ENCODE peak calls at places on chromosomes 4 and X, in ten cellular contexts. One of them, this sample, is unnamed.

GRCh38 chr4:52051615-52052474 is 741 bp downstream of the SPATA18 start:
- DNase-seq in HepG2: peak
- DNase-seq in OCI-LY7: no peak
- DNase-seq in astrocyte of the spinal cord: peak
- DNase-seq in sigmoid colon: peak
- DNase-seq in Calu3: peak
- DNase-seq in A549: peak
- DNase-seq in left ventricle myocardium inferior: peak
- DNase-seq in mammary epithelial cell: peak
- DNase-seq in tibial artery: peak
- DNase-seq in this sample: peak

GRCh38 chrX:88284844-88285243 is 462.2 kb upstream of the CPXCR1 start:
- DNase-seq in Calu3: no peak
- DNase-seq in A549: no peak
- DNase-seq in left ventricle myocardium inferior: no peak
- DNase-seq in mammary epithelial cell: no peak
- DNase-seq in sigmoid colon: no peak
- DNase-seq in OCI-LY7: no peak
- DNase-seq in HepG2: peak
- DNase-seq in astrocyte of the spinal cord: no peak
- DNase-seq in tibial artery: no peak
- DNase-seq in this sample: no peak

GRCh38 chr4:17336524-17336941 is 175.4 kb downstream of the QDPR start:
- DNase-seq in left ventricle myocardium inferior: peak
- DNase-seq in OCI-LY7: peak
- DNase-seq in HepG2: peak
- DNase-seq in tibial artery: no peak
- DNase-seq in mammary epithelial cell: peak
- DNase-seq in astrocyte of the spinal cord: peak
- DNase-seq in A549: no peak
- DNase-seq in Calu3: peak
- DNase-seq in sigmoid colon: peak
- DNase-seq in this sample: no peak

GRCh38 chrX:143027262-143027661 is 1.5 kb downstream of the SPANXN4 start:
- DNase-seq in sigmoid colon: no peak
- DNase-seq in HepG2: no peak
- DNase-seq in mammary epithelial cell: no peak
- DNase-seq in tibial artery: no peak
- DNase-seq in A549: no peak
- DNase-seq in left ventricle myocardium inferior: no peak
- DNase-seq in Calu3: no peak
- DNase-seq in astrocyte of the spinal cord: no peak
- DNase-seq in OCI-LY7: no peak
- DNase-seq in this sample: no peak

GRCh38 chrX:67545772-67546495 is 2.1 kb downstream of the AR start:
- DNase-seq in left ventricle myocardium inferior: peak
- DNase-seq in tibial artery: peak
- DNase-seq in mammary epithelial cell: no peak
- DNase-seq in HepG2: no peak
- DNase-seq in OCI-LY7: no peak
- DNase-seq in sigmoid colon: peak
- DNase-seq in Calu3: no peak
- DNase-seq in A549: no peak
- DNase-seq in astrocyte of the spinal cord: peak
- DNase-seq in this sample: peak

GRCh38 chr4:41204400-41204978 is 9.9 kb downstream of the APBB2 start:
- DNase-seq in sigmoid colon: no peak
- DNase-seq in HepG2: peak
- DNase-seq in tibial artery: no peak
- DNase-seq in mammary epithelial cell: peak
- DNase-seq in left ventricle myocardium inferior: peak
- DNase-seq in OCI-LY7: no peak
- DNase-seq in A549: no peak
- DNase-seq in astrocyte of the spinal cord: peak
- DNase-seq in Calu3: peak
- DNase-seq in this sample: no peak

GRCh38 chr4:52643846-52644245 is 15.3 kb downstream of the USP46 start:
- DNase-seq in A549: no peak
- DNase-seq in OCI-LY7: no peak
- DNase-seq in sigmoid colon: peak
- DNase-seq in Calu3: peak
- DNase-seq in tibial artery: peak
- DNase-seq in mammary epithelial cell: peak
- DNase-seq in HepG2: peak
- DNase-seq in left ventricle myocardium inferior: peak
- DNase-seq in astrocyte of the spinal cord: peak
- DNase-seq in this sample: no peak

GRCh38 chr4:74873545-74874295 is 59.2 kb upstream of the PARM1 start:
- DNase-seq in A549: no peak
- DNase-seq in sigmoid colon: no peak
- DNase-seq in Calu3: no peak
- DNase-seq in astrocyte of the spinal cord: no peak
- DNase-seq in HepG2: no peak
- DNase-seq in OCI-LY7: no peak
- DNase-seq in mammary epithelial cell: no peak
- DNase-seq in left ventricle myocardium inferior: no peak
- DNase-seq in tibial artery: no peak
- DNase-seq in this sample: no peak

GRCh38 chr4:121034010-121034409 is 38.3 kb downstream of the NDNF start:
- DNase-seq in astrocyte of the spinal cord: peak
- DNase-seq in tibial artery: peak
- DNase-seq in OCI-LY7: no peak
- DNase-seq in Calu3: peak
- DNase-seq in mammary epithelial cell: peak
- DNase-seq in sigmoid colon: no peak
- DNase-seq in HepG2: no peak
- DNase-seq in left ventricle myocardium inferior: no peak
- DNase-seq in A549: no peak
- DNase-seq in this sample: no peak

GRCh38 chrX:102976290-102976689 is 39.2 kb downstream of the RAB40AL start:
- DNase-seq in tibial artery: no peak
- DNase-seq in HepG2: no peak
- DNase-seq in sigmoid colon: no peak
- DNase-seq in mammary epithelial cell: peak
- DNase-seq in Calu3: no peak
- DNase-seq in OCI-LY7: no peak
- DNase-seq in A549: no peak
- DNase-seq in astrocyte of the spinal cord: no peak
- DNase-seq in left ventricle myocardium inferior: no peak
- DNase-seq in this sample: no peak

GRCh38 chr4:55768291-55768690 is 51.3 kb upstream of the EXOC1L start:
- DNase-seq in left ventricle myocardium inferior: no peak
- DNase-seq in tibial artery: no peak
- DNase-seq in sigmoid colon: no peak
- DNase-seq in mammary epithelial cell: peak
- DNase-seq in OCI-LY7: no peak
- DNase-seq in Calu3: peak
- DNase-seq in A549: no peak
- DNase-seq in HepG2: peak
- DNase-seq in astrocyte of the spinal cord: peak
- DNase-seq in this sample: no peak

GRCh38 chrX:101958139-101958538 is 26.3 kb upstream of the ZMAT1 start:
- DNase-seq in HepG2: no peak
- DNase-seq in OCI-LY7: no peak
- DNase-seq in astrocyte of the spinal cord: peak
- DNase-seq in A549: no peak
- DNase-seq in Calu3: no peak
- DNase-seq in sigmoid colon: no peak
- DNase-seq in left ventricle myocardium inferior: no peak
- DNase-seq in tibial artery: no peak
- DNase-seq in mammary epithelial cell: peak
- DNase-seq in this sample: no peak

GRCh38 chr4:155684892-155685550 is 18.4 kb downstream of the GUCY1A1 start:
- DNase-seq in sigmoid colon: no peak
- DNase-seq in mammary epithelial cell: no peak
- DNase-seq in OCI-LY7: no peak
- DNase-seq in astrocyte of the spinal cord: no peak
- DNase-seq in left ventricle myocardium inferior: no peak
- DNase-seq in Calu3: no peak
- DNase-seq in A549: no peak
- DNase-seq in HepG2: no peak
- DNase-seq in tibial artery: no peak
- DNase-seq in this sample: no peak

GRCh38 chr4:127782025-127782274 is 172 bp upstream of the HSPA4L start:
- DNase-seq in OCI-LY7: no peak
- DNase-seq in mammary epithelial cell: peak
- DNase-seq in A549: peak
- DNase-seq in Calu3: peak
- DNase-seq in HepG2: no peak
- DNase-seq in sigmoid colon: no peak
- DNase-seq in astrocyte of the spinal cord: peak
- DNase-seq in left ventricle myocardium inferior: peak
- DNase-seq in tibial artery: peak
- DNase-seq in this sample: no peak

GRCh38 chr4:74111990-74112389 is 13.0 kb upstream of the CXCL2 start:
- DNase-seq in OCI-LY7: no peak
- DNase-seq in astrocyte of the spinal cord: peak
- DNase-seq in left ventricle myocardium inferior: no peak
- DNase-seq in mammary epithelial cell: peak
- DNase-seq in A549: no peak
- DNase-seq in Calu3: peak
- DNase-seq in HepG2: no peak
- DNase-seq in tibial artery: peak
- DNase-seq in sigmoid colon: no peak
- DNase-seq in this sample: no peak

GRCh38 chr4:83231620-83232056 is 53.0 kb downstream of the COQ2 start:
- DNase-seq in A549: no peak
- DNase-seq in left ventricle myocardium inferior: no peak
- DNase-seq in astrocyte of the spinal cord: no peak
- DNase-seq in HepG2: peak
- DNase-seq in sigmoid colon: no peak
- DNase-seq in OCI-LY7: peak
- DNase-seq in tibial artery: no peak
- DNase-seq in Calu3: no peak
- DNase-seq in mammary epithelial cell: peak
- DNase-seq in this sample: no peak

GRCh38 chr4:26589699-26590098 is 5.8 kb downstream of the TBC1D19 start:
- DNase-seq in A549: no peak
- DNase-seq in OCI-LY7: peak
- DNase-seq in mammary epithelial cell: peak
- DNase-seq in sigmoid colon: no peak
- DNase-seq in left ventricle myocardium inferior: no peak
- DNase-seq in Calu3: no peak
- DNase-seq in tibial artery: no peak
- DNase-seq in HepG2: no peak
- DNase-seq in astrocyte of the spinal cord: no peak
- DNase-seq in this sample: no peak

GRCh38 chr4:7655549-7656243 is 221.0 kb upstream of the PSAPL1 start:
- DNase-seq in OCI-LY7: no peak
- DNase-seq in left ventricle myocardium inferior: no peak
- DNase-seq in HepG2: no peak
- DNase-seq in Calu3: no peak
- DNase-seq in A549: no peak
- DNase-seq in astrocyte of the spinal cord: peak
- DNase-seq in tibial artery: no peak
- DNase-seq in mammary epithelial cell: no peak
- DNase-seq in sigmoid colon: no peak
- DNase-seq in this sample: peak

GRCh38 chrX:52363247-52363883 is 5.5 kb upstream of the XAGE2 start:
- DNase-seq in left ventricle myocardium inferior: no peak
- DNase-seq in A549: no peak
- DNase-seq in OCI-LY7: no peak
- DNase-seq in sigmoid colon: no peak
- DNase-seq in Calu3: peak
- DNase-seq in mammary epithelial cell: no peak
- DNase-seq in tibial artery: no peak
- DNase-seq in astrocyte of the spinal cord: no peak
- DNase-seq in HepG2: no peak
- DNase-seq in this sample: no peak

GRCh38 chrX:52368368-52369055 is at the start of gene XAGE2:
- DNase-seq in A549: no peak
- DNase-seq in mammary epithelial cell: no peak
- DNase-seq in astrocyte of the spinal cord: no peak
- DNase-seq in tibial artery: no peak
- DNase-seq in left ventricle myocardium inferior: no peak
- DNase-seq in HepG2: no peak
- DNase-seq in Calu3: no peak
- DNase-seq in OCI-LY7: no peak
- DNase-seq in sigmoid colon: no peak
- DNase-seq in this sample: no peak
- TF ChIP-seq CTCF in A549: no peak
- TF ChIP-seq CTCF in mammary epithelial cell: no peak
- TF ChIP-seq CTCF in astrocyte of the spinal cord: no peak
- TF ChIP-seq CTCF in tibial artery: no peak
- TF ChIP-seq CTCF in left ventricle myocardium inferior: no peak
- TF ChIP-seq CTCF in HepG2: no peak
- TF ChIP-seq CTCF in Calu3: no peak
- TF ChIP-seq CTCF in OCI-LY7: no peak
- TF ChIP-seq CTCF in sigmoid colon: no peak
- TF ChIP-seq CTCF in this sample: no peak

GRCh38 chrX:137151403-137151802 is 117.6 kb upstream of the GPR101 start:
- DNase-seq in A549: no peak
- DNase-seq in tibial artery: no peak
- DNase-seq in sigmoid colon: no peak
- DNase-seq in left ventricle myocardium inferior: no peak
- DNase-seq in HepG2: no peak
- DNase-seq in Calu3: no peak
- DNase-seq in astrocyte of the spinal cord: no peak
- DNase-seq in OCI-LY7: no peak
- DNase-seq in mammary epithelial cell: no peak
- DNase-seq in this sample: no peak
- TF ChIP-seq CTCF in A549: no peak
- TF ChIP-seq CTCF in tibial artery: no peak
- TF ChIP-seq CTCF in sigmoid colon: no peak
- TF ChIP-seq CTCF in left ventricle myocardium inferior: no peak
- TF ChIP-seq CTCF in HepG2: peak
- TF ChIP-seq CTCF in Calu3: no peak
- TF ChIP-seq CTCF in astrocyte of the spinal cord: no peak
- TF ChIP-seq CTCF in OCI-LY7: peak
- TF ChIP-seq CTCF in mammary epithelial cell: no peak
- TF ChIP-seq CTCF in this sample: no peak

GRCh38 chr4:176964116-176964691 is 171.5 kb upstream of the VEGFC start:
- DNase-seq in A549: no peak
- DNase-seq in OCI-LY7: peak
- DNase-seq in HepG2: no peak
- DNase-seq in Calu3: peak
- DNase-seq in sigmoid colon: no peak
- DNase-seq in mammary epithelial cell: peak
- DNase-seq in tibial artery: no peak
- DNase-seq in left ventricle myocardium inferior: no peak
- DNase-seq in astrocyte of the spinal cord: no peak
- DNase-seq in this sample: no peak
- TF ChIP-seq CTCF in A549: no peak
- TF ChIP-seq CTCF in OCI-LY7: peak
- TF ChIP-seq CTCF in HepG2: no peak
- TF ChIP-seq CTCF in Calu3: peak
- TF ChIP-seq CTCF in sigmoid colon: no peak
- TF ChIP-seq CTCF in mammary epithelial cell: peak
- TF ChIP-seq CTCF in tibial artery: no peak
- TF ChIP-seq CTCF in left ventricle myocardium inferior: no peak
- TF ChIP-seq CTCF in astrocyte of the spinal cord: peak
- TF ChIP-seq CTCF in this sample: peak

DNA sequence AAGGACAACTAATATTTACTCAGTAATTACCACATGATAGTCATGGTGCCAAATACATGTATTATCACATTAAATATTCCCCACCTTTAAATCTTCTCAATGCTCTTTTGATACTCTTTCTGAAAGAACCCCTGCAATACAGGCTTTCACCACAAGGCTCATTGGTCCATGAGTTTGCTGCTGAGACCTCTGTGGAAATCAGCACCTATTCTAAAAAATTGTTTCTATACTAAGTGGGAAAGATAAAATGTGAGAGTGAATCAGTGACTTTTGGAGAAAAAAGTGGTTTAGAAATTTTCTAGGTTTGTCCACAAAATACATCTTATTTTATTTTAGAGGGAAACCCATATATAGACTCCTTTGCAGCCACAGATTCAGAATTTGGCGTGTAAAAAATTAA is 257.3 kb downstream of the ZIC3 start:
- DNase-seq in astrocyte of the spinal cord: no peak
- DNase-seq in OCI-LY7: no peak
- DNase-seq in Calu3: no peak
- DNase-seq in A549: no peak
- DNase-seq in mammary epithelial cell: no peak
- DNase-seq in left ventricle myocardium inferior: no peak
- DNase-seq in HepG2: no peak
- DNase-seq in tibial artery: no peak
- DNase-seq in sigmoid colon: no peak
- DNase-seq in this sample: no peak
- TF ChIP-seq CTCF in astrocyte of the spinal cord: peak
- TF ChIP-seq CTCF in OCI-LY7: peak
- TF ChIP-seq CTCF in Calu3: no peak
- TF ChIP-seq CTCF in A549: no peak
- TF ChIP-seq CTCF in mammary epithelial cell: peak
- TF ChIP-seq CTCF in left ventricle myocardium inferior: no peak
- TF ChIP-seq CTCF in HepG2: no peak
- TF ChIP-seq CTCF in tibial artery: no peak
- TF ChIP-seq CTCF in sigmoid colon: no peak
- TF ChIP-seq CTCF in this sample: no peak